ENCODE peak calls at places on chromosomes 13 and 19, in four cellular contexts. D, K, X and T are unnamed samples.

GRCh38 chr13:110627351-110627750 is 12.0 kb downstream of the NAXD start:
- DNase-seq in D (no peak), K (no peak), X (no peak), T (no peak)

GRCh38 chr19:52171321-52172169 is at the start of gene ZNF836:
- DNase-seq in D (peak; percentile 81), K (peak; percentile 92), X (peak; percentile 96), T (peak; percentile 92)

GRCh38 chr19:29293292-29293691 is 80.3 kb upstream of the UQCRFS1 start:
- DNase-seq in D (no peak), K (no peak), X (no peak), T (no peak)

GRCh38 chr19:55672418-55672817 is 2.6 kb upstream of the EPN1 start:
- DNase-seq in D (no peak), K (no peak), X (peak; percentile 33), T (no peak)

GRCh38 chr13:28636078-28636477 is 22.9 kb upstream of the POMP start:
- DNase-seq in D (no peak), K (no peak), X (no peak), T (peak; percentile 53)

GRCh38 chr13:23440821-23441608 is 7.5 kb upstream of the SACS start:
- DNase-seq in D (no peak), K (no peak), X (no peak), T (no peak)

GRCh38 chr19:58397533-58398037 is 2.1 kb downstream of the RNF225 start:
- DNase-seq in D (no peak), K (no peak), X (peak; percentile 28), T (no peak)

GRCh38 chr13:75225288-75225687 is 256.7 kb downstream of the TBC1D4 start:
- DNase-seq in D (no peak), K (no peak), X (no peak), T (no peak)

GRCh38 chr19:54294539-54294938 is 13.6 kb upstream of the LILRB2 start:
- DNase-seq in D (no peak), K (no peak), X (no peak), T (no peak)

GRCh38 chr19:7272856-7273578 is 21.2 kb downstream of the INSR start:
- DNase-seq in D (no peak), K (no peak), X (no peak), T (peak; percentile 27)

GRCh38 chr19:7772752-7773291 is 9.8 kb downstream of the CLEC4M start:
- DNase-seq in D (no peak), K (no peak), X (no peak), T (no peak)

GRCh38 chr19:1125601-1126533 is 22.1 kb downstream of the GPX4 start:
- DNase-seq in D (peak; percentile 83), K (no peak), X (no peak), T (peak; percentile 37)

GRCh38 chr19:2289714-2290435 is 7.9 kb upstream of the PEAK3 start:
- DNase-seq in D (no peak), K (no peak), X (peak; percentile 84), T (peak; percentile 33)

GRCh38 chr13:66635526-66635925 is 594.6 kb downstream of the PCDH9 start:
- DNase-seq in D (peak; percentile 89), K (no peak), X (no peak), T (peak; percentile 80)

GRCh38 chr19:44925114-44925891 is 10.9 kb downstream of the APOC1 start:
- DNase-seq in D (no peak), K (no peak), X (peak; percentile 95), T (peak; percentile 69)

GRCh38 chr19:4910594-4911273 is 1.4 kb downstream of the UHRF1 start:
- DNase-seq in D (peak; percentile 40), K (peak; percentile 62), X (peak; percentile 75), T (peak; percentile 60)

GRCh38 chr13:48400820-48401219 is 12.1 kb downstream of the LPAR6 start:
- DNase-seq in D (peak; percentile 96), K (no peak), X (no peak), T (peak; percentile 91)

GRCh38 chr19:22532388-22533310 is 101.5 kb upstream of the ZNF492 start:
- DNase-seq in D (no peak), K (no peak), X (peak; percentile 93), T (no peak)

GRCh38 chr13:79678100-79678499 is 197.1 kb downstream of the NDFIP2 start:
- DNase-seq in D (no peak), K (no peak), X (no peak), T (peak; percentile 22)

GRCh38 chr13:85140192-85140591 is 659.0 kb downstream of the SLITRK6 start:
- DNase-seq in D (no peak), K (no peak), X (no peak), T (no peak)

GRCh38 chr13:36297600-36298338 is at the start of gene CCDC169:
- DNase-seq in D (peak; percentile 85), K (peak; percentile 73), X (peak; percentile 87), T (peak; percentile 93)

GRCh38 chr13:71079638-71080037 is 787.4 kb downstream of the DACH1 start:
- DNase-seq in D (peak; percentile 29), K (no peak), X (no peak), T (no peak)

GRCh38 chr13:74077847-74078246 is 56.4 kb downstream of the KLF12 start:
- DNase-seq in D (no peak), K (no peak), X (no peak), T (peak; percentile 55)

GRCh38 chr19:855566-856120 is 3.5 kb downstream of the ELANE start:
- DNase-seq in D (no peak), K (peak; percentile 61), X (peak; percentile 63), T (no peak)

GRCh38 chr13:21987793-21988192 is 316.9 kb downstream of the FGF9 start:
- DNase-seq in D (no peak), K (no peak), X (no peak), T (no peak)

GRCh38 chr19:4267101-4267900 is 11.8 kb upstream of the SHD start:
- DNase-seq in D (peak; percentile 26), K (peak; percentile 89), X (peak; percentile 83), T (peak; percentile 65)

GRCh38 chr19:8307400-8307964 is 676 bp downstream of the CD320 start:
- DNase-seq in D (no peak), K (peak; percentile 67), X (peak; percentile 56), T (no peak)

GRCh38 chr13:73107970-73108369 is 49.2 kb downstream of the KLF5 start:
- DNase-seq in D (no peak), K (no peak), X (no peak), T (no peak)

GRCh38 chr13:68076046-68076445 is 845.9 kb upstream of the PCDH9 start:
- DNase-seq in D (no peak), K (no peak), X (peak; percentile 43), T (no peak)

GRCh38 chr19:8149261-8150094 is at the start of gene FBN3:
- DNase-seq in D (no peak), K (peak; percentile 73), X (no peak), T (no peak)

GRCh38 chr13:35164324-35164932 is 222.4 kb downstream of the NBEA start:
- DNase-seq in D (peak; percentile 59), K (peak; percentile 16), X (no peak), T (peak; percentile 83)

GRCh38 chr13:90723381-90723780 is 624.1 kb upstream of the MIR17HG start:
- DNase-seq in D (no peak), K (no peak), X (no peak), T (no peak)

GRCh38 chr19:49064029-49064629 is 489 bp downstream of the NTF4 start:
- DNase-seq in D (no peak), K (peak; percentile 24), X (no peak), T (no peak)

GRCh38 chr19:49065905-49066512 is 1.4 kb upstream of the NTF4 start:
- DNase-seq in D (no peak), K (peak; percentile 33), X (no peak), T (no peak)

GRCh38 chr19:49061445-49061844 is 3.2 kb downstream of the NTF4 start:
- DNase-seq in D (no peak), K (peak; percentile 31), X (no peak), T (no peak)

GRCh38 chr19:49067554-49067953 is 2.9 kb upstream of the NTF4 start:
- DNase-seq in D (no peak), K (no peak), X (no peak), T (no peak)

GRCh38 chr19:49064768-49065611 is at the start of gene NTF4:
- DNase-seq in D (no peak), K (peak; percentile 88), X (peak; percentile 76), T (peak; percentile 42)
- H3K9ac ChIP-seq in D (no peak within 1 kb of the TSS), K (no peak within 1 kb of the TSS), X (no peak within 1 kb of the TSS), T (no peak within 1 kb of the TSS)

GRCh38 chr19:18999896-19000620 is 33.3 kb downstream of the SUGP2 start:
- DNase-seq in D (no peak), K (peak; percentile 47), X (no peak), T (no peak)
- H3K36me3 ChIP-seq in D (peaks cover 19% of the 10 kb centered on the region), K (peaks cover 51% of the 10 kb centered on the region), X (peaks cover 35% of the 10 kb centered on the region), T (peaks cover 69% of the 10 kb centered on the region)

GRCh38 chr13:95357875-95358274 is 56.6 kb upstream of the ABCC4 start:
- DNase-seq in D (no peak), K (no peak), X (no peak), T (no peak)

GRCh38 chr13:95355491-95355890 is 54.2 kb upstream of the ABCC4 start:
- DNase-seq in D (peak; percentile 60), K (no peak), X (no peak), T (peak; percentile 11)

GRCh38 chr13:95354680-95355487 is 53.6 kb upstream of the ABCC4 start:
- DNase-seq in D (peak; percentile 74), K (no peak), X (no peak), T (no peak)

GRCh38 chr13:95354156-95354555 is 52.9 kb upstream of the ABCC4 start:
- DNase-seq in D (no peak), K (no peak), X (no peak), T (no peak)

DNA sequence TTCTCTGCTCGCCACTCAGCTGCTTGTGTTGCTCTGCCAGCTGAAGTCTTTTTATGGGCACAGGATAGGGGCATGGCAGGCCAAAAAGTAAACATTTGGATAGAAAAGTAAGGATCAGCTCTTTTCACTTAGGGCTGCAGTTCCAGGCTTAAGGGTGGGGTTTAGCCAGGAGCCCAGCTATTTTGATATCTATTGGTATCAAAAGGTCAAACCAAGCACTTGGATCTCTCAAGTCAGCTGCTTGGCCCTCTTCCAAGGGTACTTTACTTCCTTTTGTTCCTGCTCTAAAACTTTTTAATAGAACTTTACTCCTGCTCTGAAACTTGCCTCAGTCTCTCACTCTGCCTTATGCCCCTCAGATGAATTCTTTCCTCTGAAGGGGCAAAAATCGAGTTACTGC is 55.7 kb upstream of the ABCC4 start:
- DNase-seq in D (no peak), K (no peak), X (no peak), T (no peak)
- H3K4me1 ChIP-seq in D (peaks cover 12% of the 10 kb centered on the region), K (peaks cover 2% of the 10 kb centered on the region), X (no peaks in the 10 kb centered on the region), T (no peaks in the 10 kb centered on the region)

GRCh38 chr19:10567696-10568443 is 909 bp downstream of the CDKN2D start:
- DNase-seq in D (no peak), K (no peak), X (no peak), T (peak; percentile 22)

GRCh38 chr19:10566658-10567410 is 1.0 kb upstream of the KRI1 start:
- DNase-seq in D (no peak), K (no peak), X (peak; percentile 84), T (no peak)

GRCh38 chr19:10565567-10566407 is at the start of gene KRI1:
- DNase-seq in D (peak; percentile 98), K (peak; percentile 99), X (peak; percentile 99), T (peak; percentile 99)

GRCh38 chr19:10565028-10565566 is 713 bp downstream of the KRI1 start:
- DNase-seq in D (peak; percentile 26), K (peak; percentile 76), X (peak; percentile 81), T (peak; percentile 69)

GRCh38 chr19:10566408-10566657 is 523 bp upstream of the KRI1 start:
- DNase-seq in D (no peak), K (no peak), X (no peak), T (no peak)
- H3K9ac ChIP-seq in D (peak overlapping the region; percentile 26), K (peak overlapping the region; percentile 56), X (peak overlapping the region; percentile 61), T (peak overlapping the region; percentile 85)